ENCODE peak calls at places on chromosomes 12 and 14, in seven cellular contexts. I is CD8-positive, alpha-beta memory T cell; V is GM23338; J is sigmoid colon; F is right cardiac atrium; Q is neural progenitor cell; P is cardiac muscle cell. D is an unnamed sample.
A peak's percentile ranks its signal among the peaks of the same experiment; 100 is the strongest.

GRCh38 chr12:104610513-104611235 is 153.9 kb downstream of the CHST11 start:
- DNase-seq in I (no peak), V (no peak), J (no peak), F (no peak), Q (no peak), P (no peak), D (no peak)

GRCh38 chr14:93004699-93005082 is 81.7 kb downstream of the CHGA start:
- DNase-seq in I (no peak), V (no peak), J (no peak), F (peak; percentile 37), Q (no peak), P (no peak), D (no peak)

GRCh38 chr14:61357118-61357517 is 35.7 kb downstream of the PRKCH start:
- DNase-seq in I (no peak), V (no peak), J (no peak), F (no peak), Q (no peak), P (no peak), D (no peak)

GRCh38 chr14:89807151-89807550 is 147.4 kb downstream of the EFCAB11 start:
- DNase-seq in I (no peak), V (no peak), J (no peak), F (no peak), Q (no peak), P (no peak), D (no peak)

GRCh38 chr14:58077621-58078020 is 74.4 kb downstream of the ARMH4 start:
- DNase-seq in I (no peak), V (peak; percentile 12), J (no peak), F (no peak), Q (no peak), P (no peak), D (no peak)

GRCh38 chr14:72678360-72678759 is 215.5 kb downstream of the DPF3 start:
- DNase-seq in I (no peak), V (no peak), J (no peak), F (no peak), Q (no peak), P (no peak), D (no peak)

GRCh38 chr14:64293976-64294671 is at the start of gene ESR2:
- DNase-seq in I (peak; percentile 12), V (peak; percentile 51), J (no peak), F (peak; percentile 59), Q (peak; percentile 86), P (peak; percentile 75), D (peak; percentile 13)

GRCh38 chr12:6208140-6208539 is 7.9 kb downstream of the CD9 start:
- DNase-seq in I (no peak), V (no peak), J (no peak), F (peak; percentile 26), Q (no peak), P (no peak), D (no peak)

GRCh38 chr12:3658327-3659163 is 94.4 kb downstream of the CRACR2A start:
- DNase-seq in I (peak; percentile 11), V (peak; percentile 87), J (no peak), F (peak; percentile 71), Q (peak; percentile 76), P (peak; percentile 71), D (peak; percentile 70)

GRCh38 chr14:89481167-89481566 is 64.1 kb upstream of the FOXN3 start:
- DNase-seq in I (no peak), V (no peak), J (peak; percentile 78), F (peak; percentile 89), Q (no peak), P (no peak), D (no peak)

GRCh38 chr12:114347861-114348260 is 58.1 kb downstream of the TBX5 start:
- DNase-seq in I (no peak), V (no peak), J (no peak), F (no peak), Q (no peak), P (no peak), D (no peak)

GRCh38 chr14:67582061-67582460 is 18.0 kb downstream of the PIGH start:
- DNase-seq in I (no peak), V (no peak), J (no peak), F (no peak), Q (no peak), P (no peak), D (no peak)

DNA sequence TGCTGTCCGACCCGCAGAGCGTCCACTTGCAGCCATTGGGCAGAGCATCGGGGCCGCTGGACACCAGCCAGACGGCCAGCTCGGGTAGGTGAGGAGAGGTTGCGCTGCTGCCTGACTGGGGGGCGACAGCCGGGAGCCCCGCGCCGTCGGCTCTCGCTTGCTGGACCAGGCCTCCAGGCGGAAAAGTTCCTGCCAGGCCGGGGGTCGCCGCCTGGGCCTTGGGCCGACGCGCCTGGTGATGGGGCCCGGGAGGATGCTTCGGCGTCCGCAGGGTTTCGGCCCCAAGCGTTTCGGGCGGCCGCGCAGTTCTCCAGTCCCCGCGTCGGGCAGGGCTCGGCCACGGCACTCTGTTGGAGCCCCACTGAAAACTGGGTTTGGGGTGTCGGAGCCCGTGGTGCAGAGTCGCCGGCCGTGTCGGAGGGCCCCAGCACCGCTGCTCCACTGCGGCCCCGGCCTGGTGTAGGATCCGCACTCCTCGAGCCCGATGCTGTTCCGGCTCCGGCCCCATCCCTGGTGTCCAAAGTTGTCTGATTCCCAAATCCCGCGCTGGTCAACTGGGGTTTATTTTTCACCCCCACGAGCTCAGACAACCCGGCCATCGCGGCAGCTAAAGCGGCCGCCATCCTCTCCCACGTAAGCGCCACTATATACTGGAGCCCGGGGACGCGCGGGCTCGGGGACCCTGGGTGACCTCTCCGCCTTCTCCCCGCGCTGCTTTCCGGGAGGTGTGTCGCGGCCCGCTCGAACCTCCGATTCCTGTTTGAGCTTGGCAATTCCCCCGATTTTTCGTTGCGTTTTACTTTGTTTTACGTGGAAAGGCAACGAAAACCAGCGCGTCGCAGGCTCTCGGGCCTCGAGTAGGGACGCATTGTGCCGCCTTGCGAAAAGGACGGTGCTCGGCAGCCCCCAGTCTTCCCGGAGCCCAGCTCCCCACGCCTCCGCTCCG is 872 bp downstream of the VSX2 start:
- DNase-seq in I (no peak), V (peak; percentile 60), J (no peak), F (no peak), Q (peak; percentile 47), P (no peak), D (no peak)
- H3K4me3 ChIP-seq in I (peak overlapping the region; percentile 32), V (peak overlapping the region; percentile 69), J (peak overlapping the region; percentile 12), F (peak overlapping the region; percentile 18), Q (peak overlapping the region; percentile 45), P (peak overlapping the region; percentile 14), D (no peak overlapping the region)

DNA sequence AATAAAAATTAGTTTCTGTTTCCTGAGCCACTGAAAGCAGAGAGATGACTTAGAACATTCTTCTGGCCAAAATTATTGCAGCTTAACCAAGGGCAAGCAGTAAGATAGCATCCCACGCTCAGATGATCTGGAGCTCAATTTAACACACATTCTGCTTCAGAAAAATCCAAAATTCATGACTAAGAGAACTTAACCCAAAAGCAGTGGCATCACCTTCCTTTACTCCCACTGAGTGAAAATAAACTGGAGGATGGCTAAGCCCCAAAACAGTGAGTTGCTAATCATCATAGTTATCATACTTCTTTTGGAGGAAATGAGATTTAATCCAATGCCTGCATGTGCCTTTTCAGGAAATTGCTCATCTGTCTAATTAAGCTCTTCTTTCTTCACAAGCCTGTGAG is 195.4 kb downstream of the DUSP6 start:
- DNase-seq in I (no peak), V (no peak), J (no peak), F (no peak), Q (no peak), P (no peak), D (no peak)
- H3K4me1 ChIP-seq in I (no peaks in the 10 kb centered on the region), V (peaks cover 1% of the 10 kb centered on the region), J (no peaks in the 10 kb centered on the region), F (peaks cover 5% of the 10 kb centered on the region), Q (peaks cover 18% of the 10 kb centered on the region), P (no peaks in the 10 kb centered on the region), D (no peaks in the 10 kb centered on the region)

DNA sequence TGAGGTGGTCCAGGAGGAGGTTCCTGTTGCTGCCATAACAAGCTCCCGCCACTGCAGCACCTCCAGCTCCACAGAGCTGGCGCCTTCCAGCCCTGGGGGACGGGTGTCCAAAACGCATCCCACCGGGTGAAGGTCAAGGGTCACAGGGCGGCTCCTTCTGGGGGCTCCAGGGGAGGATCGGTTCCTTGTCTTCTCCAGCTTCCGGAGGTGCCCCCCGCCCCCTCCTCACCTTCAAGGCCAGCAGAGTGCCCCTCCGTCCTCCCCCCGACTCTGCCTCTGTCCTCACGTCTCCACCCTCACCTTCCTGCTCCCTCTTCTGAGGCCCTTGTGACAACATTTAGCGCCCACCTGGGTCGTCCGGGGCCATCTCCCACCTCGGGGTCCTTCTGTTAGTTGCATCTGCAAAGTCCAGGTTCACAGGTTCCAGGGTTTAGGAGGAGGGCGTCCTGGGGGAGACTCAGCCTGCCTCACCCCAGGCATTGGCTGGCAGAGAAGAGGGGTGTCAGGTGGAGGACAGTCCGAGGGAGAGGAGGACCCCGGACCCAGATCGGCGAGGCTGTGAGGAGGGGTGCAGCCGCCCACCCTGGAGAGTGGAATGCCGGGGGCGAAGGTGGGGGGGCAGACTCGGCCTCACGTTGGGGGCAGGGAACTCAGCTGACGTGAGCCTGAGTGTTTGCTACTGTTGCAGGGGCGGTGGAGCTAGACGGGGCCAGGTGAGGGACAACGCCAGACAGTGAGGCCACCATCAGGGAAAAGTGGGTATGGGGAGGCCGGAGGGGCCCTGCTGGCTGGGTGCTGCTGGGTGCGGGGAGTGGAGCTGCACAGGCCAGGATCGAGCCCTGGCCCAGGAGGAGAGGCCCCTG is 205.5 kb upstream of the C14orf180 start:
- DNase-seq in I (no peak), V (no peak), J (no peak), F (peak; percentile 30), Q (no peak), P (no peak), D (no peak)
- H3K27me3 ChIP-seq in I (no peaks in the 10 kb centered on the region), V (no peaks in the 10 kb centered on the region), J (no peaks in the 10 kb centered on the region), F (no peaks in the 10 kb centered on the region), Q (no peaks in the 10 kb centered on the region), P (no peaks in the 10 kb centered on the region), D (no peaks in the 10 kb centered on the region)

GRCh38 chr12:12010277-12011031 is 60.3 kb upstream of the BCL2L14 start:
- DNase-seq in I (peak; percentile 69), V (no peak), J (peak; percentile 82), F (peak; percentile 78), Q (no peak), P (no peak), D (no peak)
- H3K4me3 ChIP-seq in I (peak overlapping the region; percentile 40), V (no peak overlapping the region), J (peak overlapping the region; percentile 7), F (no peak overlapping the region), Q (no peak overlapping the region), P (no peak overlapping the region), D (no peak overlapping the region)

GRCh38 chr14:95309261-95310051 is 10.3 kb downstream of the CLMN start:
- DNase-seq in I (no peak), V (no peak), J (no peak), F (no peak), Q (no peak), P (no peak), D (no peak)
- H3K4me1 ChIP-seq in I (no peaks in the 10 kb centered on the region), V (no peaks in the 10 kb centered on the region), J (peaks cover 15% of the 10 kb centered on the region), F (peaks cover under 1% of the 10 kb centered on the region), Q (no peaks in the 10 kb centered on the region), P (peaks cover 13% of the 10 kb centered on the region), D (no peaks in the 10 kb centered on the region)

DNA sequence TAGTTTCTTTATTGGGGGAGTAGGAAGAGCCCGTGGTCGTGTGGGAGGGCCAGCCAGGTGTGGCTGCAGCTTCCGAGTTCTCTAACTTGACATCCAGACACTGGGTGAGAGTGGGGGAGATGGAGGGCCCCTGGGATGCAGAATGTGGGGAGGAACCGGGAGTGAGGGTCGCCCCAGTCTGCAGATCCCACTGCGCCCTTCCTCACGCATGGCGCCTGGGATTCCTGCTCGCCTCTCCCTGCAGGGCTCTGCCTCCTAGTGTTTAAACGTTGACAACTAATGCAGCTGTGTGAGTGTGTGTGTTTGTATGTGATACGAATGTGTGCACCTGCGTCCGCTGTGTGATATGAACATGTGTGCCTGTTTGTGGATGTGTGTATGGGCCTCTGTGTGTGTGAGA is 34.6 kb downstream of the FZD10 start:
- DNase-seq in I (no peak), V (no peak), J (no peak), F (no peak), Q (no peak), P (no peak), D (no peak)
- H3K27me3 ChIP-seq in I (no peaks in the 10 kb centered on the region), V (no peaks in the 10 kb centered on the region), J (no peaks in the 10 kb centered on the region), F (no peaks in the 10 kb centered on the region), Q (peaks cover 65% of the 10 kb centered on the region), P (peaks cover 59% of the 10 kb centered on the region), D (no peaks in the 10 kb centered on the region)

GRCh38 chr12:18971932-18972331 is 157.6 kb upstream of the PLEKHA5 start:
- DNase-seq in I (no peak), V (peak; percentile 49), J (no peak), F (no peak), Q (no peak), P (no peak), D (no peak)
- H3K4me3 ChIP-seq in I (no peak overlapping the region), V (peak overlapping the region; percentile 2), J (no peak overlapping the region), F (no peak overlapping the region), Q (no peak overlapping the region), P (no peak overlapping the region), D (no peak overlapping the region)